ENCODE peak calls at places on chromosomes 16 and 17, in five cellular contexts. T is mesothelial cell of epicardium, Q is OCI-LY7, W is A673, R is MCF 10A. H is an unnamed sample.

GRCh38 chr17:37147301-37147812 is 198.6 kb downstream of the AATF start:
- DNase-seq in T (no peak), Q (peak; percentile 69), W (peak; percentile 26), R (peak; percentile 17), H (peak; percentile 47)

GRCh38 chr16:12231666-12232065 is 255.1 kb downstream of the SNX29 start:
- DNase-seq in T (no peak), Q (no peak), W (no peak), R (no peak), H (no peak)

GRCh38 chr17:71237903-71238538 is 882.8 kb upstream of the SOX9 start:
- DNase-seq in T (no peak), Q (peak; percentile 39), W (peak; percentile 12), R (peak; percentile 63), H (no peak)

GRCh38 chr16:11061629-11062270 is 117.4 kb downstream of the CLEC16A start:
- DNase-seq in T (no peak), Q (no peak), W (no peak), R (no peak), H (no peak)

GRCh38 chr16:87318158-87318644 is 1.0 kb upstream of the C16orf95 start:
- DNase-seq in T (no peak), Q (peak; percentile 13), W (no peak), R (no peak), H (no peak)

GRCh38 chr16:6966925-6967324 is 365.7 kb upstream of the RBFOX1 start:
- DNase-seq in T (no peak), Q (no peak), W (no peak), R (no peak), H (no peak)

GRCh38 chr17:32461853-32462617 is 17.7 kb downstream of the PSMD11 start:
- DNase-seq in T (no peak), Q (peak; percentile 66), W (peak; percentile 49), R (peak; percentile 78), H (peak; percentile 60)

GRCh38 chr17:61425682-61426481 is 26.2 kb downstream of the TBX2 start:
- DNase-seq in T (no peak), Q (no peak), W (no peak), R (peak; percentile 40), H (no peak)

GRCh38 chr17:3928394-3928793 is 12.1 kb upstream of the P2RX1 start:
- DNase-seq in T (no peak), Q (no peak), W (no peak), R (no peak), H (no peak)

GRCh38 chr16:84270071-84270470 is 24.6 kb upstream of the WFDC1 start:
- DNase-seq in T (no peak), Q (no peak), W (no peak), R (no peak), H (no peak)

GRCh38 chr17:31446195-31446967 is 54.9 kb downstream of the RAB11FIP4 start:
- DNase-seq in T (no peak), Q (no peak), W (no peak), R (no peak), H (no peak)

GRCh38 chr16:72284042-72284789 is 112.3 kb upstream of the PMFBP1 start:
- DNase-seq in T (no peak), Q (no peak), W (no peak), R (no peak), H (no peak)

GRCh38 chr16:14024300-14024699 is 46.8 kb upstream of the MRTFB start:
- DNase-seq in T (no peak), Q (peak; percentile 15), W (no peak), R (peak; percentile 20), H (no peak)

GRCh38 chr17:57174591-57174990 is 81.7 kb upstream of the MSI2 start:
- DNase-seq in T (no peak), Q (no peak), W (no peak), R (no peak), H (peak; percentile 57)

GRCh38 chr17:44402564-44403172 is 13.2 kb upstream of the ITGA2B start:
- DNase-seq in T (no peak), Q (no peak), W (no peak), R (no peak), H (no peak)

GRCh38 chr16:85986931-85987749 is 88.2 kb downstream of the IRF8 start:
- DNase-seq in T (no peak), Q (peak; percentile 71), W (peak; percentile 23), R (peak; percentile 4), H (peak; percentile 84)

GRCh38 chr17:76532072-76532651 is 5.3 kb downstream of the CYGB start:
- DNase-seq in T (no peak), Q (no peak), W (no peak), R (peak; percentile 57), H (no peak)

GRCh38 chr16:85963746-85964370 is 64.9 kb downstream of the IRF8 start:
- DNase-seq in T (no peak), Q (no peak), W (no peak), R (no peak), H (no peak)

GRCh38 chr17:10247806-10248334 is 49.5 kb upstream of the GAS7 start:
- DNase-seq in T (no peak), Q (no peak), W (no peak), R (no peak), H (no peak)

GRCh38 chr16:2467301-2468141 is 3.6 kb upstream of the NTN3 start:
- DNase-seq in T (no peak), Q (peak; percentile 79), W (peak; percentile 93), R (peak; percentile 64), H (peak; percentile 78)

GRCh38 chr17:61383689-61384201 is 15.9 kb upstream of the TBX2 start:
- DNase-seq in T (no peak), Q (no peak), W (no peak), R (no peak), H (no peak)

GRCh38 chr16:12532871-12533610 is 270.6 kb downstream of the CPPED1 start:
- DNase-seq in T (no peak), Q (no peak), W (no peak), R (no peak), H (no peak)

GRCh38 chr17:4485676-4486646 is 12.7 kb upstream of the SPNS2 start:
- DNase-seq in T (no peak), Q (no peak), W (no peak), R (no peak), H (no peak)

GRCh38 chr17:44005865-44006580 is 1.6 kb downstream of the NAGS start:
- DNase-seq in T (no peak), Q (peak; percentile 33), W (no peak), R (no peak), H (peak; percentile 61)

GRCh38 chr16:78395035-78395434 is 295.6 kb downstream of the WWOX start:
- DNase-seq in T (no peak), Q (no peak), W (no peak), R (no peak), H (no peak)

GRCh38 chr17:7263071-7263800 is 958 bp upstream of the CLDN7 start:
- DNase-seq in T (no peak), Q (no peak), W (no peak), R (peak; percentile 83), H (no peak)

GRCh38 chr17:71440513-71440912 is 680.3 kb upstream of the SOX9 start:
- DNase-seq in T (no peak), Q (no peak), W (no peak), R (no peak), H (no peak)

GRCh38 chr17:72616457-72616856 is 476.0 kb downstream of the SLC39A11 start:
- DNase-seq in T (no peak), Q (no peak), W (no peak), R (no peak), H (no peak)

GRCh38 chr16:75494184-75494583 is 1.1 kb downstream of the CHST6 start:
- DNase-seq in T (no peak), Q (no peak), W (no peak), R (no peak), H (no peak)

GRCh38 chr16:24035127-24035842 is 199.5 kb downstream of the PRKCB start:
- DNase-seq in T (no peak), Q (no peak), W (no peak), R (no peak), H (peak; percentile 41)

GRCh38 chr16:1979271-1980025 is 1.8 kb downstream of the NOXO1 start:
- DNase-seq in T (no peak), Q (no peak), W (no peak), R (peak; percentile 64), H (no peak)

GRCh38 chr16:20023190-20023589 is 50.5 kb downstream of the GPR139 start:
- DNase-seq in T (no peak), Q (peak; percentile 9), W (peak; percentile 49), R (peak; percentile 1), H (no peak)

GRCh38 chr16:86926146-86926545 is 347.8 kb downstream of the FOXL1 start:
- DNase-seq in T (no peak), Q (no peak), W (no peak), R (no peak), H (no peak)

GRCh38 chr17:16911141-16911937 is 60.6 kb downstream of the TNFRSF13B start:
- DNase-seq in T (no peak), Q (peak; percentile 34), W (no peak), R (no peak), H (no peak)

GRCh38 chr17:4852504-4853075 is 19.4 kb downstream of the MINK1 start:
- DNase-seq in T (no peak), Q (no peak), W (peak; percentile 63), R (peak; percentile 63), H (no peak)

GRCh38 chr17:6172642-6173330 is 102.6 kb downstream of the WSCD1 start:
- DNase-seq in T (no peak), Q (no peak), W (no peak), R (no peak), H (no peak)

GRCh38 chr16:67781548-67781921 is 24.8 kb downstream of the RANBP10 start:
- DNase-seq in T (no peak), Q (no peak), W (no peak), R (no peak), H (no peak)
- TF ChIP-seq CTCF in T (no peak), Q (no peak), W (no peak), R (no peak), H (no peak)

DNA sequence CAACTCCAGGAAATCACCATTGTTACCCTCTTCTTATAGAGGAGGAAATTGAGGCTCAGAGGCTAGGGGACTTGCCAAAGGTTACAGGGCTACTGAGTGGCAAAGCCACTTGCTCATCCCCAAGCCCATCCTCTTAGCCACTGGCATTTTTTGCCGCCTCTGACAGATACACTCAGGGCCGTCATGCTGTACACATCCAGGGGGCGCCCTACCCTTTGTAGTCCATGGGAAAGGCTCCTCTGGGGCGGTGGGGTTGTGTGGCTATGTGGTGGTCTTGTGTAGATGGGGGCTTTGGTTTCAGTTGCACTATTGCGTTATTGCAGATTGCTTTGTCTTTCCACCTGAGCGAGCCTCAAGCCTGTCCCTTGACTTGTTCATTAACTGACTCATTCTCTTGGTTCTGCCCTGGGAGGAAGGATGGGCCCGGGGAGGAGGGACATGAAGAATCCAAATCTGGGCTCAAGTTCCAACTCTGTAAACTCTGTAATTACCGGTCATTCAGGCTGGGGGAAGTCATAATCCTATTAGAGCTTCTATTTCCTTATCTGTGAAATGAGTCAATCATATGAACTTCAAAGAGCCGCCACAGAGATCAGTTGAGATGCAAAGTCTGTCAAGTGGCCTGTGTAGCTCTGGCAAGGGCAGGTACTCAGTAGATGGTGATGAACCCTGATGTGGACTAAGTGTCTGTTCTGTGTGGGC is 2.8 kb downstream of the NOS2 start:
- DNase-seq in T (no peak), Q (no peak), W (no peak), R (no peak), H (no peak)
- TF ChIP-seq CTCF in T (no peak), Q (peak; percentile 43), W (peak; percentile 46), R (no peak), H (no peak)

GRCh38 chr17:83174859-83175550 is 95.6 kb downstream of the METRNL start:
- DNase-seq in T (no peak), Q (peak; percentile 35), W (no peak), R (no peak), H (no peak)
- TF ChIP-seq CTCF in T (no peak), Q (peak; percentile 75), W (peak; percentile 20), R (no peak), H (no peak)

GRCh38 chr17:40445769-40446468 is 2.7 kb downstream of the IGFBP4 start:
- DNase-seq in T (no peak), Q (no peak), W (no peak), R (no peak), H (no peak)
- TF ChIP-seq CTCF in T (no peak), Q (no peak), W (no peak), R (peak; percentile 6), H (no peak)

GRCh38 chr16:3712830-3713476 is 4.4 kb downstream of the TRAP1 start:
- DNase-seq in T (no peak), Q (no peak), W (no peak), R (no peak), H (no peak)
- TF ChIP-seq CTCF in T (no peak), Q (no peak), W (no peak), R (no peak), H (no peak)